ENCODE peak calls at places on chromosome 15, in seven cellular contexts. One of them, this sample, is unnamed.

GRCh38 chr15:78316211-78317077 is 17.0 kb upstream of the SKIC8 start:
- DNase-seq in GM20000: no peak
- DNase-seq in stimulated activated CD8-positive, alpha-beta memory T cell treated with anti-CD3 and anti-CD28 coated beads, Interleukin-4, amount 100 ng/mL, for 4 hours: no peak
- DNase-seq in mesendoderm: peak; percentile 35
- DNase-seq in NCI-H1436: peak; percentile 35
- DNase-seq in endothelial cell: no peak
- DNase-seq in left cardiac atrium: no peak
- DNase-seq in this sample: peak; percentile 18

GRCh38 chr15:69666441-69666882 is 213.8 kb downstream of the RPLP1 start:
- DNase-seq in GM20000: peak; percentile 70
- DNase-seq in stimulated activated CD8-positive, alpha-beta memory T cell treated with anti-CD3 and anti-CD28 coated beads, Interleukin-4, amount 100 ng/mL, for 4 hours: no peak
- DNase-seq in mesendoderm: no peak
- DNase-seq in NCI-H1436: no peak
- DNase-seq in endothelial cell: no peak
- DNase-seq in left cardiac atrium: peak; percentile 36
- DNase-seq in this sample: peak; percentile 31

GRCh38 chr15:68668926-68669600 is 90.3 kb downstream of the CORO2B start:
- DNase-seq in GM20000: no peak
- DNase-seq in stimulated activated CD8-positive, alpha-beta memory T cell treated with anti-CD3 and anti-CD28 coated beads, Interleukin-4, amount 100 ng/mL, for 4 hours: no peak
- DNase-seq in mesendoderm: no peak
- DNase-seq in NCI-H1436: no peak
- DNase-seq in endothelial cell: no peak
- DNase-seq in left cardiac atrium: no peak
- DNase-seq in this sample: no peak

GRCh38 chr15:78374436-78375393 is 34.6 kb downstream of the CRABP1 start:
- DNase-seq in GM20000: no peak
- DNase-seq in stimulated activated CD8-positive, alpha-beta memory T cell treated with anti-CD3 and anti-CD28 coated beads, Interleukin-4, amount 100 ng/mL, for 4 hours: no peak
- DNase-seq in mesendoderm: no peak
- DNase-seq in NCI-H1436: no peak
- DNase-seq in endothelial cell: no peak
- DNase-seq in left cardiac atrium: no peak
- DNase-seq in this sample: no peak

GRCh38 chr15:70752142-70752754 is 11.1 kb downstream of the UACA start:
- DNase-seq in GM20000: no peak
- DNase-seq in stimulated activated CD8-positive, alpha-beta memory T cell treated with anti-CD3 and anti-CD28 coated beads, Interleukin-4, amount 100 ng/mL, for 4 hours: no peak
- DNase-seq in mesendoderm: no peak
- DNase-seq in NCI-H1436: no peak
- DNase-seq in endothelial cell: no peak
- DNase-seq in left cardiac atrium: peak; percentile 55
- DNase-seq in this sample: no peak

GRCh38 chr15:49823987-49824538 is 203.2 kb downstream of the DTWD1 start:
- DNase-seq in GM20000: no peak
- DNase-seq in stimulated activated CD8-positive, alpha-beta memory T cell treated with anti-CD3 and anti-CD28 coated beads, Interleukin-4, amount 100 ng/mL, for 4 hours: no peak
- DNase-seq in mesendoderm: no peak
- DNase-seq in NCI-H1436: no peak
- DNase-seq in endothelial cell: no peak
- DNase-seq in left cardiac atrium: no peak
- DNase-seq in this sample: no peak

GRCh38 chr15:90876046-90876445 is 7.7 kb downstream of the FURIN start:
- DNase-seq in GM20000: no peak
- DNase-seq in stimulated activated CD8-positive, alpha-beta memory T cell treated with anti-CD3 and anti-CD28 coated beads, Interleukin-4, amount 100 ng/mL, for 4 hours: no peak
- DNase-seq in mesendoderm: no peak
- DNase-seq in NCI-H1436: no peak
- DNase-seq in endothelial cell: no peak
- DNase-seq in left cardiac atrium: no peak
- DNase-seq in this sample: no peak

GRCh38 chr15:78739996-78740903 is 71.0 kb downstream of the ADAMTS7 start:
- DNase-seq in GM20000: no peak
- DNase-seq in stimulated activated CD8-positive, alpha-beta memory T cell treated with anti-CD3 and anti-CD28 coated beads, Interleukin-4, amount 100 ng/mL, for 4 hours: no peak
- DNase-seq in mesendoderm: peak; percentile 90
- DNase-seq in NCI-H1436: peak; percentile 76
- DNase-seq in endothelial cell: peak; percentile 83
- DNase-seq in left cardiac atrium: no peak
- DNase-seq in this sample: peak; percentile 59

GRCh38 chr15:35450492-35450891 is 95.5 kb downstream of the DPH6 start:
- DNase-seq in GM20000: no peak
- DNase-seq in stimulated activated CD8-positive, alpha-beta memory T cell treated with anti-CD3 and anti-CD28 coated beads, Interleukin-4, amount 100 ng/mL, for 4 hours: no peak
- DNase-seq in mesendoderm: peak; percentile 62
- DNase-seq in NCI-H1436: no peak
- DNase-seq in endothelial cell: no peak
- DNase-seq in left cardiac atrium: no peak
- DNase-seq in this sample: no peak

GRCh38 chr15:62901087-62901486 is 141.5 kb upstream of the TPM1 start:
- DNase-seq in GM20000: no peak
- DNase-seq in stimulated activated CD8-positive, alpha-beta memory T cell treated with anti-CD3 and anti-CD28 coated beads, Interleukin-4, amount 100 ng/mL, for 4 hours: no peak
- DNase-seq in mesendoderm: no peak
- DNase-seq in NCI-H1436: no peak
- DNase-seq in endothelial cell: no peak
- DNase-seq in left cardiac atrium: no peak
- DNase-seq in this sample: peak; percentile 50

GRCh38 chr15:98160236-98160635 is 199.7 kb downstream of the ARRDC4 start:
- DNase-seq in GM20000: no peak
- DNase-seq in stimulated activated CD8-positive, alpha-beta memory T cell treated with anti-CD3 and anti-CD28 coated beads, Interleukin-4, amount 100 ng/mL, for 4 hours: no peak
- DNase-seq in mesendoderm: no peak
- DNase-seq in NCI-H1436: no peak
- DNase-seq in endothelial cell: no peak
- DNase-seq in left cardiac atrium: no peak
- DNase-seq in this sample: no peak

GRCh38 chr15:73965730-73966103 is 26.4 kb downstream of the STOML1 start:
- DNase-seq in GM20000: peak; percentile 77
- DNase-seq in stimulated activated CD8-positive, alpha-beta memory T cell treated with anti-CD3 and anti-CD28 coated beads, Interleukin-4, amount 100 ng/mL, for 4 hours: no peak
- DNase-seq in mesendoderm: no peak
- DNase-seq in NCI-H1436: no peak
- DNase-seq in endothelial cell: no peak
- DNase-seq in left cardiac atrium: no peak
- DNase-seq in this sample: no peak

GRCh38 chr15:63012444-63012843 is 30.1 kb upstream of the TPM1 start:
- DNase-seq in GM20000: no peak
- DNase-seq in stimulated activated CD8-positive, alpha-beta memory T cell treated with anti-CD3 and anti-CD28 coated beads, Interleukin-4, amount 100 ng/mL, for 4 hours: no peak
- DNase-seq in mesendoderm: no peak
- DNase-seq in NCI-H1436: no peak
- DNase-seq in endothelial cell: no peak
- DNase-seq in left cardiac atrium: no peak
- DNase-seq in this sample: no peak

GRCh38 chr15:63353887-63354286 is 27.8 kb downstream of the CA12 start:
- DNase-seq in GM20000: no peak
- DNase-seq in stimulated activated CD8-positive, alpha-beta memory T cell treated with anti-CD3 and anti-CD28 coated beads, Interleukin-4, amount 100 ng/mL, for 4 hours: no peak
- DNase-seq in mesendoderm: no peak
- DNase-seq in NCI-H1436: no peak
- DNase-seq in endothelial cell: no peak
- DNase-seq in left cardiac atrium: no peak
- DNase-seq in this sample: no peak

GRCh38 chr15:78619022-78619950 is 1.5 kb downstream of the CHRNA3 start:
- DNase-seq in GM20000: peak; percentile 26
- DNase-seq in stimulated activated CD8-positive, alpha-beta memory T cell treated with anti-CD3 and anti-CD28 coated beads, Interleukin-4, amount 100 ng/mL, for 4 hours: no peak
- DNase-seq in mesendoderm: peak; percentile 61
- DNase-seq in NCI-H1436: no peak
- DNase-seq in endothelial cell: no peak
- DNase-seq in left cardiac atrium: no peak
- DNase-seq in this sample: no peak

GRCh38 chr15:95492388-95493070 is 838.0 kb upstream of the NR2F2 start:
- DNase-seq in GM20000: no peak
- DNase-seq in stimulated activated CD8-positive, alpha-beta memory T cell treated with anti-CD3 and anti-CD28 coated beads, Interleukin-4, amount 100 ng/mL, for 4 hours: no peak
- DNase-seq in mesendoderm: peak; percentile 6
- DNase-seq in NCI-H1436: no peak
- DNase-seq in endothelial cell: no peak
- DNase-seq in left cardiac atrium: no peak
- DNase-seq in this sample: no peak

GRCh38 chr15:77614251-77614806 is 18.4 kb downstream of the LINGO1 start:
- DNase-seq in GM20000: no peak
- DNase-seq in stimulated activated CD8-positive, alpha-beta memory T cell treated with anti-CD3 and anti-CD28 coated beads, Interleukin-4, amount 100 ng/mL, for 4 hours: no peak
- DNase-seq in mesendoderm: no peak
- DNase-seq in NCI-H1436: no peak
- DNase-seq in endothelial cell: no peak
- DNase-seq in left cardiac atrium: no peak
- DNase-seq in this sample: no peak

GRCh38 chr15:76336254-76337046 is at the start of gene ISL2:
- DNase-seq in GM20000: peak; percentile 95
- DNase-seq in stimulated activated CD8-positive, alpha-beta memory T cell treated with anti-CD3 and anti-CD28 coated beads, Interleukin-4, amount 100 ng/mL, for 4 hours: peak; percentile 31
- DNase-seq in mesendoderm: peak; percentile 96
- DNase-seq in NCI-H1436: no peak
- DNase-seq in endothelial cell: peak; percentile 78
- DNase-seq in left cardiac atrium: peak; percentile 67
- DNase-seq in this sample: peak; percentile 53

GRCh38 chr15:82768414-82769081 is 37.3 kb downstream of the FSD2 start:
- DNase-seq in GM20000: no peak
- DNase-seq in stimulated activated CD8-positive, alpha-beta memory T cell treated with anti-CD3 and anti-CD28 coated beads, Interleukin-4, amount 100 ng/mL, for 4 hours: no peak
- DNase-seq in mesendoderm: no peak
- DNase-seq in NCI-H1436: no peak
- DNase-seq in endothelial cell: no peak
- DNase-seq in left cardiac atrium: no peak
- DNase-seq in this sample: no peak

GRCh38 chr15:77311020-77311419 is 108.9 kb downstream of the PEAK1 start:
- DNase-seq in GM20000: no peak
- DNase-seq in stimulated activated CD8-positive, alpha-beta memory T cell treated with anti-CD3 and anti-CD28 coated beads, Interleukin-4, amount 100 ng/mL, for 4 hours: no peak
- DNase-seq in mesendoderm: no peak
- DNase-seq in NCI-H1436: no peak
- DNase-seq in endothelial cell: no peak
- DNase-seq in left cardiac atrium: no peak
- DNase-seq in this sample: no peak

GRCh38 chr15:29556385-29556784 is 265.9 kb downstream of the TJP1 start:
- DNase-seq in GM20000: no peak
- DNase-seq in stimulated activated CD8-positive, alpha-beta memory T cell treated with anti-CD3 and anti-CD28 coated beads, Interleukin-4, amount 100 ng/mL, for 4 hours: no peak
- DNase-seq in mesendoderm: no peak
- DNase-seq in NCI-H1436: no peak
- DNase-seq in endothelial cell: no peak
- DNase-seq in left cardiac atrium: no peak
- DNase-seq in this sample: no peak

GRCh38 chr15:48437178-48437577 is 105.9 kb downstream of the DUT start:
- DNase-seq in GM20000: no peak
- DNase-seq in stimulated activated CD8-positive, alpha-beta memory T cell treated with anti-CD3 and anti-CD28 coated beads, Interleukin-4, amount 100 ng/mL, for 4 hours: no peak
- DNase-seq in mesendoderm: no peak
- DNase-seq in NCI-H1436: no peak
- DNase-seq in endothelial cell: no peak
- DNase-seq in left cardiac atrium: no peak
- DNase-seq in this sample: no peak

GRCh38 chr15:70501121-70501727 is 262.1 kb downstream of the UACA start:
- DNase-seq in GM20000: no peak
- DNase-seq in stimulated activated CD8-positive, alpha-beta memory T cell treated with anti-CD3 and anti-CD28 coated beads, Interleukin-4, amount 100 ng/mL, for 4 hours: no peak
- DNase-seq in mesendoderm: no peak
- DNase-seq in NCI-H1436: no peak
- DNase-seq in endothelial cell: no peak
- DNase-seq in left cardiac atrium: peak; percentile 2
- DNase-seq in this sample: peak; percentile 44

GRCh38 chr15:59160880-59161593 is 45.6 kb upstream of the LDHAL6B start:
- DNase-seq in GM20000: no peak
- DNase-seq in stimulated activated CD8-positive, alpha-beta memory T cell treated with anti-CD3 and anti-CD28 coated beads, Interleukin-4, amount 100 ng/mL, for 4 hours: no peak
- DNase-seq in mesendoderm: peak; percentile 61
- DNase-seq in NCI-H1436: peak; percentile 47
- DNase-seq in endothelial cell: peak; percentile 45
- DNase-seq in left cardiac atrium: no peak
- DNase-seq in this sample: no peak

GRCh38 chr15:48221885-48222284 is 15.8 kb downstream of the SLC12A1 start:
- DNase-seq in GM20000: no peak
- DNase-seq in stimulated activated CD8-positive, alpha-beta memory T cell treated with anti-CD3 and anti-CD28 coated beads, Interleukin-4, amount 100 ng/mL, for 4 hours: no peak
- DNase-seq in mesendoderm: no peak
- DNase-seq in NCI-H1436: no peak
- DNase-seq in endothelial cell: no peak
- DNase-seq in left cardiac atrium: no peak
- DNase-seq in this sample: no peak

GRCh38 chr15:67385971-67386370 is 131.4 kb downstream of the IQCH start:
- DNase-seq in GM20000: no peak
- DNase-seq in stimulated activated CD8-positive, alpha-beta memory T cell treated with anti-CD3 and anti-CD28 coated beads, Interleukin-4, amount 100 ng/mL, for 4 hours: no peak
- DNase-seq in mesendoderm: no peak
- DNase-seq in NCI-H1436: no peak
- DNase-seq in endothelial cell: no peak
- DNase-seq in left cardiac atrium: no peak
- DNase-seq in this sample: no peak

GRCh38 chr15:70483513-70483912 is 279.8 kb downstream of the UACA start:
- DNase-seq in GM20000: no peak
- DNase-seq in stimulated activated CD8-positive, alpha-beta memory T cell treated with anti-CD3 and anti-CD28 coated beads, Interleukin-4, amount 100 ng/mL, for 4 hours: no peak
- DNase-seq in mesendoderm: peak; percentile 10
- DNase-seq in NCI-H1436: no peak
- DNase-seq in endothelial cell: no peak
- DNase-seq in left cardiac atrium: no peak
- DNase-seq in this sample: no peak

GRCh38 chr15:64038878-64039277 is 7.4 kb downstream of the DAPK2 start:
- DNase-seq in GM20000: no peak
- DNase-seq in stimulated activated CD8-positive, alpha-beta memory T cell treated with anti-CD3 and anti-CD28 coated beads, Interleukin-4, amount 100 ng/mL, for 4 hours: no peak
- DNase-seq in mesendoderm: peak; percentile 87
- DNase-seq in NCI-H1436: no peak
- DNase-seq in endothelial cell: no peak
- DNase-seq in left cardiac atrium: no peak
- DNase-seq in this sample: no peak

GRCh38 chr15:78875107-78875914 is 2.6 kb downstream of the MORF4L1 start:
- DNase-seq in GM20000: no peak
- DNase-seq in stimulated activated CD8-positive, alpha-beta memory T cell treated with anti-CD3 and anti-CD28 coated beads, Interleukin-4, amount 100 ng/mL, for 4 hours: no peak
- DNase-seq in mesendoderm: peak; percentile 27
- DNase-seq in NCI-H1436: no peak
- DNase-seq in endothelial cell: no peak
- DNase-seq in left cardiac atrium: no peak
- DNase-seq in this sample: no peak

GRCh38 chr15:42155546-42156265 is 730 bp downstream of the PLA2G4F start:
- DNase-seq in GM20000: no peak
- DNase-seq in stimulated activated CD8-positive, alpha-beta memory T cell treated with anti-CD3 and anti-CD28 coated beads, Interleukin-4, amount 100 ng/mL, for 4 hours: no peak
- DNase-seq in mesendoderm: peak; percentile 62
- DNase-seq in NCI-H1436: no peak
- DNase-seq in endothelial cell: no peak
- DNase-seq in left cardiac atrium: no peak
- DNase-seq in this sample: no peak

GRCh38 chr15:36914962-36915808 is 185.2 kb downstream of the MEIS2 start:
- DNase-seq in GM20000: no peak
- DNase-seq in stimulated activated CD8-positive, alpha-beta memory T cell treated with anti-CD3 and anti-CD28 coated beads, Interleukin-4, amount 100 ng/mL, for 4 hours: no peak
- DNase-seq in mesendoderm: no peak
- DNase-seq in NCI-H1436: no peak
- DNase-seq in endothelial cell: no peak
- DNase-seq in left cardiac atrium: no peak
- DNase-seq in this sample: no peak

GRCh38 chr15:57769266-57769665 is 62.8 kb downstream of the POLR2M start:
- DNase-seq in GM20000: no peak
- DNase-seq in stimulated activated CD8-positive, alpha-beta memory T cell treated with anti-CD3 and anti-CD28 coated beads, Interleukin-4, amount 100 ng/mL, for 4 hours: no peak
- DNase-seq in mesendoderm: no peak
- DNase-seq in NCI-H1436: no peak
- DNase-seq in endothelial cell: no peak
- DNase-seq in left cardiac atrium: peak; percentile 83
- DNase-seq in this sample: peak; percentile 81

GRCh38 chr15:40511472-40512133 is 40.8 kb downstream of the CHST14 start:
- DNase-seq in GM20000: peak; percentile 74
- DNase-seq in stimulated activated CD8-positive, alpha-beta memory T cell treated with anti-CD3 and anti-CD28 coated beads, Interleukin-4, amount 100 ng/mL, for 4 hours: no peak
- DNase-seq in mesendoderm: peak; percentile 74
- DNase-seq in NCI-H1436: no peak
- DNase-seq in endothelial cell: peak; percentile 54
- DNase-seq in left cardiac atrium: peak; percentile 84
- DNase-seq in this sample: peak; percentile 89

GRCh38 chr15:70795311-70795665 is 31.9 kb upstream of the UACA start:
- DNase-seq in GM20000: no peak
- DNase-seq in stimulated activated CD8-positive, alpha-beta memory T cell treated with anti-CD3 and anti-CD28 coated beads, Interleukin-4, amount 100 ng/mL, for 4 hours: no peak
- DNase-seq in mesendoderm: no peak
- DNase-seq in NCI-H1436: no peak
- DNase-seq in endothelial cell: no peak
- DNase-seq in left cardiac atrium: no peak
- DNase-seq in this sample: no peak

This sample was measured in heart left ventricle.